ENCODE peak calls at places on chromosomes 6 and 20, in seven cellular contexts. U, Q, H, R, L, Y and A are unnamed samples.

GRCh38 chr6:16388488-16388887 is 150.1 kb downstream of the GMPR start:
- DNase-seq in H (no peak), Y (no peak), Q (no peak), U (no peak), R (no peak), L (no peak), A (no peak)

GRCh38 chr6:28767691-28768090 is 156.1 kb downstream of the TRIM27 start:
- DNase-seq in H (no peak), U (no peak), Y (no peak), L (no peak), Q (no peak), R (no peak), A (no peak)

GRCh38 chr6:128491643-128492206 is 28.7 kb downstream of the PTPRK start:
- DNase-seq in H (no peak), L (no peak), Q (no peak), U (no peak), R (no peak), Y (no peak), A (no peak)

GRCh38 chr6:29651413-29652197 is 5.3 kb upstream of the MOG start:
- DNase-seq in L (no peak), Y (peak; percentile 37), Q (no peak), R (no peak), H (no peak), U (no peak), A (no peak)

GRCh38 chr6:35031611-35032529 is 109.3 kb downstream of the TCP11 start:
- DNase-seq in L (no peak), Q (no peak), R (no peak), H (no peak), Y (no peak), U (no peak), A (no peak)

GRCh38 chr6:162907876-162908481 is 180.2 kb downstream of the PACRG start:
- DNase-seq in U (no peak), H (no peak), Y (no peak), R (no peak), Q (no peak), L (no peak), A (no peak)

GRCh38 chr6:40341726-40342125 is 245.4 kb downstream of the LRFN2 start:
- DNase-seq in H (no peak), R (no peak), U (no peak), Y (no peak), L (no peak), Q (no peak), A (peak; percentile 4)

GRCh38 chr6:4914412-4915159 is 89.3 kb downstream of the RPP40 start:
- DNase-seq in R (peak; percentile 60), Q (no peak), H (no peak), L (no peak), Y (no peak), U (no peak), A (no peak)

GRCh38 chr20:38094373-38094775 is 60.8 kb downstream of the RPRD1B start:
- DNase-seq in Y (no peak), H (no peak), L (peak; percentile 36), R (peak; percentile 77), U (no peak), Q (no peak), A (no peak)

GRCh38 chr20:64189986-64190385 is 25.7 kb downstream of the MYT1 start:
- DNase-seq in L (no peak), Q (no peak), Y (no peak), H (no peak), U (no peak), R (no peak), A (no peak)

GRCh38 chr20:1310087-1310486 is 18.9 kb downstream of the SDCBP2 start:
- DNase-seq in U (no peak), Q (no peak), H (no peak), R (no peak), L (no peak), Y (no peak), A (no peak)

GRCh38 chr20:31706607-31707257 is 15.9 kb downstream of the BCL2L1 start:
- DNase-seq in R (peak; percentile 62), H (peak; percentile 84), Y (no peak), L (no peak), U (no peak), Q (no peak), A (no peak)

GRCh38 chr20:31708839-31709534 is 13.7 kb downstream of the BCL2L1 start:
- DNase-seq in R (no peak), Y (no peak), U (no peak), L (peak; percentile 57), Q (no peak), H (no peak), A (no peak)

GRCh38 chr20:31709939-31710338 is 12.7 kb downstream of the BCL2L1 start:
- DNase-seq in H (no peak), U (no peak), R (no peak), Y (no peak), L (no peak), Q (no peak), A (no peak)

GRCh38 chr20:31707258-31707615 is 15.4 kb downstream of the BCL2L1 start:
- DNase-seq in L (no peak), Q (no peak), R (no peak), Y (no peak), U (no peak), H (no peak), A (no peak)

DNA sequence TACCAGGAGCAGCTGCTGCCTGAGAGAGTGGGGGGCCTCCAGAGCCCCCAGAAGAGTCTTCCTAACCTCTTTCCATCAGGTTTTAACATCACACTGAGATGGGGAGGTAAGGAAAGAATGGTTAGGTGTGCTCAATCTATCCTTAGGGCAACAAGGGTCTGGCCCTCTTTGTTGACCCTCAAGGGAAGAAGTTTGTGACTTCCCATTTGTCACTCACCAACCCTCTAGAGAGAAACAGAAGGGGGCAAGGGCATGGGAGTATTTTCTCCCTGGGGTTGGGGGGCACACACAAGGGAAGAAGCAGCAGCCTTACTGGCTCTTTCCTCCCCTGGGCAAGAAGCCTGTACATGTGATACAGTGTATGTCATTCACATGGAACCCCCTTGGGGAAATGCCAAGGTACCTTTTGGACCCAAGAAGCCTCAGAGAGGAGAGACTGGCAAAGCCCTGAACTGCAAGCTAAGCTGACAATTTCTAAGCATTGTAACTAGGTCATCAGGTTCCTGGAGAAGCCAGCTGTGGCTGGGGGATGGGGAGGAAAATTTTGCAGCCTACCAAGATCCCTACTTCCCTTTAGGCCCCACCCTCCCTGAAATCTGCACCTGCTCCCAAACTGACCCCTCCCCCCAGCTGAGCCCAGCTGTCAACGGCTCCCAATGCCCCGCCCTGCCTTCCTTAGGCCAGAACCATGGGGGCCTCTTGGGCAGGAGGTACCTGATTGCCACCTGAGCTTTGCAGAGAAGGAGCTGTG is 14.5 kb downstream of the BCL2L1 start:
- DNase-seq in Y (no peak), H (no peak), L (peak; percentile 80), U (no peak), R (peak; percentile 93), Q (peak; percentile 61), A (no peak)
- H3K4me1 ChIP-seq in Y (peaks cover 15% of the 10 kb centered on the region), H (peaks cover 51% of the 10 kb centered on the region), L (peaks cover 95% of the 10 kb centered on the region), U (peaks cover 69% of the 10 kb centered on the region), R (peaks cover 89% of the 10 kb centered on the region), Q (peaks cover 95% of the 10 kb centered on the region), A (peaks cover 34% of the 10 kb centered on the region)

GRCh38 chr6:168302534-168302933 is 17.0 kb downstream of the DACT2 start:
- DNase-seq in Q (no peak), R (no peak), Y (no peak), U (no peak), H (no peak), L (no peak), A (no peak)
- H3K4me3 ChIP-seq in Q (no peak overlapping the region), R (no peak overlapping the region), Y (no peak overlapping the region), U (no peak overlapping the region), H (no peak overlapping the region), L (no peak overlapping the region), A (no peak overlapping the region)

GRCh38 chr20:3670511-3670910 is 7.3 kb upstream of the GFRA4 start:
- DNase-seq in H (no peak), L (no peak), Y (peak; percentile 76), R (no peak), U (no peak), Q (no peak), A (no peak)
- TF ChIP-seq CTCF in H (no peak), L (no peak), Y (peak; percentile 5), R (no peak), U (no peak), Q (peak; percentile 33), A (no peak)

DNA sequence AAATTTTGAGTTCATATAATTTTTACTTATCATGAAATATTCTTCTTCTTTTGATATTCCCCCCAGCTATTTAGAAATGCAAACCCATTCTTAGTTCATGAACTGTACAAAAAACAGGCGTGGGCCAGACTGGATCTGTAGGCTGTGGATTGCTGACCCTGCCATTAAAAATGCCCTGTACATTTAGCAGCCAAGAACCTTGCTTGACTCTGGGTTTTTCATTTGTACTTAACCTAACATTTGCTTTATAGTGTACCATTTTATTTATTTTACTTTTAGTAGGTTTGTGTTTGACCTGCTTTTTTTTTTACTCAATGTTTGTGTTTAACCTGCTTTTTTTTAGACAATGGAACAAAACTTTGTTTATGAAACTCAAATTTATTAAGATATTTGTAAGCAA is 14.9 kb downstream of the CD109 start:
- DNase-seq in Q (no peak), R (no peak), H (no peak), L (no peak), U (no peak), Y (no peak), A (no peak)
- H3K4me1 ChIP-seq in Q (peaks cover 20% of the 10 kb centered on the region), R (peaks cover 4% of the 10 kb centered on the region), H (peaks cover 2% of the 10 kb centered on the region), L (peaks cover 30% of the 10 kb centered on the region), U (no peaks in the 10 kb centered on the region), Y (peaks cover 5% of the 10 kb centered on the region), A (no peaks in the 10 kb centered on the region)

GRCh38 chr6:42779521-42779920 is 2.3 kb upstream of the BICRAL start:
- DNase-seq in L (no peak), R (no peak), U (no peak), H (no peak), Q (no peak), Y (no peak), A (no peak)

GRCh38 chr6:42782689-42783176 is 881 bp downstream of the BICRAL start:
- DNase-seq in Q (peak; percentile 62), R (peak; percentile 71), L (peak; percentile 75), Y (peak; percentile 71), H (peak; percentile 80), U (peak; percentile 47), A (peak; percentile 35)

GRCh38 chr6:42781811-42782688 is at the start of gene BICRAL:
- DNase-seq in Q (peak; percentile 63), L (peak; percentile 59), H (peak; percentile 70), Y (peak; percentile 75), R (peak; percentile 62), U (no peak), A (peak; percentile 71)

GRCh38 chr6:42783177-42783875 is 1.5 kb downstream of the BICRAL start:
- DNase-seq in H (peak; percentile 79), R (peak; percentile 70), Y (peak; percentile 80), Q (peak; percentile 45), L (peak; percentile 78), U (peak; percentile 9), A (no peak)

DNA sequence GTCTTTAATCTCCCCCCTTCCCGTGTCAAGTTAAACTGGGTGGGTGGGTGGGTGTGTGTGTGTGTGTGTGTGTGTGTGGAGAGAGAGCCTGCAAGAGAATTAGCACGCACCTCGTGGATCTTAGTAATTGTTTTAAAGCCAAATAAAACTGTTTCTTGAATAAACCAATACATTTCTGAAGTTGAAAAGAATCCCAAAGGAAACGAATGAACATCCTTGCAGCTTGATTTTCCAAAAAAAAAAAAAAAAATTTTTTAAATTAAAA is 374 bp upstream of the BICRAL start:
- DNase-seq in U (no peak), L (no peak), R (no peak), Y (peak; percentile 11), Q (no peak), H (no peak), A (no peak)
- H3K4me3 ChIP-seq in U (peak overlapping the region; percentile 89), L (peak overlapping the region; percentile 76), R (peak overlapping the region; percentile 72), Y (peak overlapping the region; percentile 98), Q (peak overlapping the region; percentile 49), H (no peak overlapping the region), A (peak overlapping the region; percentile 99)